ENCODE peak calls at places on chromosomes 12 and 14, in six cellular contexts. K, X, O, Z, R and C are unnamed samples.

GRCh38 chr14:23430733-23431105 is 4.7 kb downstream of the MYH7 start:
- DNase-seq in K (no peak), X (no peak), O (no peak), Z (no peak), R (no peak), C (no peak)

GRCh38 chr14:104119700-104120251 is 18.6 kb upstream of the KIF26A start:
- DNase-seq in K (no peak), X (no peak), O (peak), Z (no peak), R (no peak), C (no peak)

GRCh38 chr14:46054526-46054925 is 597.1 kb downstream of the RPL10L start:
- DNase-seq in K (no peak), X (no peak), O (no peak), Z (no peak), R (no peak), C (no peak)

GRCh38 chr12:69553626-69554248 is 31.5 kb upstream of the CCT2 start:
- DNase-seq in K (no peak), X (no peak), O (no peak), Z (no peak), R (no peak), C (no peak)

GRCh38 chr12:48980389-48980952 is 2.3 kb downstream of the WNT1 start:
- DNase-seq in K (no peak), X (no peak), O (no peak), Z (peak), R (no peak), C (no peak)

GRCh38 chr12:56518570-56518969 is 3.0 kb upstream of the RBMS2 start:
- DNase-seq in K (no peak), X (no peak), O (no peak), Z (no peak), R (no peak), C (no peak)

GRCh38 chr14:102819176-102819628 is 42.0 kb downstream of the TRAF3 start:
- DNase-seq in K (no peak), X (peak), O (no peak), Z (peak), R (peak), C (no peak)

GRCh38 chr14:91173221-91173670 is 59.4 kb downstream of the DGLUCY start:
- DNase-seq in K (peak), X (peak), O (peak), Z (peak), R (peak), C (peak)

GRCh38 chr12:45591635-45592034 is 137.9 kb upstream of the ARID2 start:
- DNase-seq in K (no peak), X (no peak), O (no peak), Z (no peak), R (no peak), C (no peak)

GRCh38 chr12:85280984-85281946 is 1.2 kb downstream of the ALX1 start:
- DNase-seq in K (no peak), X (no peak), O (no peak), Z (no peak), R (no peak), C (no peak)

GRCh38 chr14:99573000-99573330 is 31.0 kb downstream of the CCDC85C start:
- DNase-seq in K (no peak), X (no peak), O (no peak), Z (no peak), R (no peak), C (no peak)

GRCh38 chr14:96100171-96101064 is 61.3 kb downstream of the C14orf132 start:
- DNase-seq in K (peak), X (peak), O (peak), Z (peak), R (peak), C (peak)

GRCh38 chr14:94116701-94117100 is 6.2 kb downstream of the IFI27 start:
- DNase-seq in K (no peak), X (no peak), O (no peak), Z (no peak), R (no peak), C (no peak)

GRCh38 chr14:89407856-89408255 is 9.2 kb downstream of the FOXN3 start:
- DNase-seq in K (no peak), X (no peak), O (no peak), Z (no peak), R (no peak), C (no peak)